ENCODE peak calls at places on chromosomes 13 and 19, in four cellular contexts. G is breast epithelium, B is gastrocnemius medialis, A is aorta. K is an unnamed sample.

GRCh38 chr13:98890186-98890585 is 87.7 kb downstream of the DOCK9 start:
- DNase-seq in B (peak; percentile 52), G (no peak), A (no peak), K (no peak)

GRCh38 chr13:49399801-49400472 is 43.9 kb downstream of the CAB39L start:
- DNase-seq in B (no peak), A (no peak), G (no peak), K (no peak)

GRCh38 chr13:97904059-97904458 is 49.4 kb upstream of the IPO5 start:
- DNase-seq in G (no peak), B (no peak), A (no peak), K (no peak)

GRCh38 chr13:104315606-104316005 is 1249.4 kb upstream of the SLC10A2 start:
- DNase-seq in A (no peak), B (no peak), G (no peak), K (no peak)

GRCh38 chr19:10718205-10719196 is 622 bp downstream of the DNM2 start:
- DNase-seq in B (peak; percentile 36), A (peak; percentile 65), G (no peak), K (no peak)

GRCh38 chr19:53538378-53539109 is 599 bp downstream of the ZNF331 start:
- DNase-seq in G (no peak), A (no peak), B (no peak), K (no peak)

GRCh38 chr13:99982741-99983400 is 1.3 kb downstream of the ZIC2 start:
- DNase-seq in A (peak; percentile 40), B (no peak), G (no peak), K (no peak)

GRCh38 chr19:2239771-2240770 is 3.4 kb downstream of the SF3A2 start:
- DNase-seq in G (no peak), B (peak; percentile 73), A (no peak), K (peak; percentile 72)

GRCh38 chr19:10102787-10103236 is 334 bp upstream of the ANGPTL6 start:
- DNase-seq in B (no peak), G (no peak), A (no peak), K (no peak)

GRCh38 chr13:113842336-113843062 is 21.4 kb downstream of the GAS6 start:
- DNase-seq in G (no peak), A (peak; percentile 42), B (no peak), K (no peak)

GRCh38 chr13:98315466-98315865 is 138.4 kb upstream of the RNF113B start:
- DNase-seq in G (no peak), B (no peak), A (no peak), K (no peak)

GRCh38 chr13:90950134-90950533 is 397.4 kb upstream of the MIR17HG start:
- DNase-seq in A (no peak), B (no peak), G (no peak), K (no peak)

GRCh38 chr13:94914829-94915228 is 202.5 kb upstream of the SOX21 start:
- DNase-seq in G (no peak), A (no peak), B (no peak), K (no peak)

GRCh38 chr13:30895773-30896172 is 10.3 kb upstream of the MEDAG start:
- DNase-seq in B (peak; percentile 76), A (peak; percentile 88), G (no peak), K (peak; percentile 87)

GRCh38 chr19:2798733-2799132 is 13.4 kb downstream of the THOP1 start:
- DNase-seq in A (no peak), G (no peak), B (peak; percentile 51), K (peak; percentile 72)

GRCh38 chr19:6038634-6039405 is 60.9 kb upstream of the RANBP3 start:
- DNase-seq in B (no peak), G (peak; percentile 39), A (no peak), K (peak; percentile 40)

GRCh38 chr13:50677687-50678463 is 165.6 kb downstream of the DLEU7 start:
- DNase-seq in B (no peak), A (no peak), G (no peak), K (no peak)

GRCh38 chr19:2312819-2313501 is 5.0 kb upstream of the LINGO3 start:
- DNase-seq in B (no peak), A (no peak), G (no peak), K (no peak)

GRCh38 chr19:273393-273792 is 17.8 kb downstream of the PLPP2 start:
- DNase-seq in B (no peak), G (no peak), A (no peak), K (peak; percentile 23)

GRCh38 chr13:36345438-36346221 is 564 bp downstream of the SPART start:
- DNase-seq in B (peak; percentile 62), G (no peak), A (peak; percentile 85), K (peak; percentile 91)

GRCh38 chr19:45125975-45126493 is 33.1 kb downstream of the PPP1R37 start:
- DNase-seq in G (peak; percentile 86), B (peak; percentile 65), A (peak; percentile 63), K (no peak)

GRCh38 chr19:47713046-47714021 is at the start of gene EHD2:
- DNase-seq in A (peak; percentile 82), B (peak; percentile 38), G (peak; percentile 70), K (peak; percentile 72)

GRCh38 chr19:40305403-40305802 is 20.3 kb upstream of the AKT2 start:
- DNase-seq in B (peak; percentile 64), A (peak; percentile 90), G (peak; percentile 74), K (peak; percentile 78)

GRCh38 chr13:91586609-91587008 is 188.2 kb downstream of the GPC5 start:
- DNase-seq in G (no peak), A (no peak), B (no peak), K (no peak)

GRCh38 chr19:39083983-39084731 is at the start of gene ACP7:
- DNase-seq in B (no peak), A (no peak), G (no peak), K (no peak)

GRCh38 chr19:5903054-5903501 is 512 bp downstream of the NDUFA11 start:
- DNase-seq in G (no peak), A (no peak), B (no peak), K (no peak)

GRCh38 chr19:18883530-18884304 is 12.2 kb downstream of the CERS1 start:
- DNase-seq in B (no peak), G (no peak), A (no peak), K (no peak)

GRCh38 chr19:58262922-58263296 is 15.8 kb upstream of the ZNF8 start:
- DNase-seq in G (no peak), A (no peak), B (no peak), K (no peak)
- H3K9me3 ChIP-seq in G (peaks cover 100% of the 10 kb centered on the region), A (peaks cover 62% of the 10 kb centered on the region), B (peaks cover 95% of the 10 kb centered on the region), K (peaks cover 94% of the 10 kb centered on the region)

GRCh38 chr13:106917024-106917491 is 349.1 kb upstream of the ARGLU1 start:
- DNase-seq in G (no peak), B (no peak), A (peak; percentile 48), K (no peak)
- H3K4me1 ChIP-seq in G (no peaks in the 10 kb centered on the region), B (no peaks in the 10 kb centered on the region), A (no peaks in the 10 kb centered on the region), K (no peaks in the 10 kb centered on the region)

DNA sequence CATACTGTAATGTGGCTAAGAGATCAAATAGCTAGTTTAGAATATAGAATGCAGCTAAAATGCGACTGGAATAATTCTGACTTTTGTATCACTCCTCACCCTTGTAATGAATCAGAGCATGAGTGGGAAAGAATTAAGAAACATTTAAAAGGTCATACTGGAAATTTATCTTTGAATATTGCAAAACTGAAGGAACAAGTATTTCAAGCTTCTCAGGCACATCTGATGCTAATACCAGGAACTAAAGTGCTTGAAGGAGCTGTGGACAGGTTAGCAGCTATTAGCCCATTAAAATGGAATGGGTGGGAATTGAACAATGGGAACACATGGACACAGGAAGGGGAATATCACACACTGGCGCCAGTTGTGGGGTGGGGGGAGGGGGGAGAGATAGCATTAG is 144.2 kb upstream of the ZNF91 start:
- DNase-seq in A (no peak), G (no peak), B (no peak), K (no peak)
- H3K9me3 ChIP-seq in A (no peaks in the 10 kb centered on the region), G (no peaks in the 10 kb centered on the region), B (no peaks in the 10 kb centered on the region), K (no peaks in the 10 kb centered on the region)

DNA sequence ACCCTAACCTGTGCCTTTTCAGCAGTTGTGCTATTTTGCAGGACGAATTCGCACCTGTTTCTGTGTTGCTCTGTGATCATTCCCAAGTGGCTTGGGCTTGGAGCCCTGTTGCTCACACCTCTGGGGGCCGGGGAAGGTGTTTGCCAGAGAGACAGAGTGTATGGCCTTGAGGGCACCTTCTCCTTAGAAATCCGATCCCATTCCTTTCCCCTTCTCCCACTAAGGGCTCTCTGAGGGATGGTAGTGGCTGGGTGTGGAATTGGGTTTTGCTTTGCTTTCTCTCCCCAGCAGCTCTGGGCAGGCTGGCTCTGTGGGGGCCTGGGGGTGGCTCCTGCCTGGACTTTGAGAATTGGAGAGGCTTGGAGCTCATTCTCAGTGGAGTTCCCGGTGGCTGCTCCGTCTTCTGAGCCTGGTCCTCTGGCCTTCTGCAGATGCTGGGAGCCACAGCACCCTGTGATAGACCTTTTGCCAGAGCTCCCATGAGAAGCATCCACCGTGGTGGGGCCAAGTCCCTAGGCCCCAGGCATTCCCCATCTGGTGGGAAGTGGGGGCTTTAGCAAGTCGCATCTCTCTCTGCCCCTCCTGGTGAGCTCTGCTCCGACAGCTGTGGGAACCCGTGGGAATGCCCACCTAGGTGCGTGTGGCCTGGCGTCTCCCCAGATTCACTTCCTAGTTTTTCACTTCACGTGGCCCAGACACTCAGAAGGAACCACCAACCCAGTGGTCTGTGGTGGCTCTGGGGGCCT is 26.1 kb downstream of the ATP11A start:
- DNase-seq in G (no peak), A (no peak), B (no peak), K (no peak)
- H3K4me1 ChIP-seq in G (no peaks in the 10 kb centered on the region), A (no peaks in the 10 kb centered on the region), B (peaks cover 17% of the 10 kb centered on the region), K (peaks cover 33% of the 10 kb centered on the region)

GRCh38 chr19:52410276-52410675 is 12.6 kb downstream of the ZNF528 start:
- DNase-seq in B (no peak), A (no peak), G (no peak), K (no peak)

GRCh38 chr19:52415711-52416110 is 13.2 kb upstream of the ZNF534 start:
- DNase-seq in A (no peak), G (no peak), B (no peak), K (no peak)
- H3K9me3 ChIP-seq in A (peaks cover 33% of the 10 kb centered on the region), G (peaks cover 92% of the 10 kb centered on the region), B (peaks cover 60% of the 10 kb centered on the region), K (peaks cover 37% of the 10 kb centered on the region)